ENCODE peak calls at places on chromosomes 12 and 14, in four cellular contexts. One of them, this sample, is unnamed.

GRCh38 chr12:15522574-15523187 is 200.4 kb downstream of the PTPRO start:
- DNase-seq in NCI-H2081: peak; percentile 64
- DNase-seq in AML-193: peak; percentile 77
- DNase-seq in cerebellar cortex: peak; percentile 41
- DNase-seq in this sample: peak; percentile 1

GRCh38 chr12:108679282-108679681 is 45.6 kb upstream of the SELPLG start:
- DNase-seq in cerebellar cortex: no peak
- DNase-seq in NCI-H2081: no peak
- DNase-seq in AML-193: no peak
- DNase-seq in this sample: no peak

GRCh38 chr12:8637244-8637643 is 24.6 kb upstream of the AICDA start:
- DNase-seq in NCI-H2081: no peak
- DNase-seq in cerebellar cortex: no peak
- DNase-seq in AML-193: no peak
- DNase-seq in this sample: no peak

GRCh38 chr12:89346741-89347324 is 5.5 kb downstream of the DUSP6 start:
- DNase-seq in AML-193: peak; percentile 93
- DNase-seq in cerebellar cortex: peak; percentile 62
- DNase-seq in NCI-H2081: no peak
- DNase-seq in this sample: peak; percentile 95

GRCh38 chr12:65308001-65308400 is 29.5 kb downstream of the MSRB3 start:
- DNase-seq in AML-193: peak; percentile 24
- DNase-seq in NCI-H2081: no peak
- DNase-seq in cerebellar cortex: peak; percentile 41
- DNase-seq in this sample: no peak

GRCh38 chr14:53038629-53039028 is 87.8 kb upstream of the FERMT2 start:
- DNase-seq in AML-193: no peak
- DNase-seq in cerebellar cortex: no peak
- DNase-seq in NCI-H2081: no peak
- DNase-seq in this sample: no peak

GRCh38 chr14:35944847-35945246 is 118.7 kb downstream of the BRMS1L start:
- DNase-seq in AML-193: no peak
- DNase-seq in NCI-H2081: no peak
- DNase-seq in cerebellar cortex: peak; percentile 7
- DNase-seq in this sample: peak; percentile 30

GRCh38 chr14:45905672-45906071 is 652.7 kb upstream of the MIS18BP1 start:
- DNase-seq in cerebellar cortex: no peak
- DNase-seq in AML-193: no peak
- DNase-seq in NCI-H2081: no peak
- DNase-seq in this sample: no peak

GRCh38 chr12:19002192-19002591 is 127.3 kb upstream of the PLEKHA5 start:
- DNase-seq in AML-193: no peak
- DNase-seq in cerebellar cortex: no peak
- DNase-seq in NCI-H2081: no peak
- DNase-seq in this sample: no peak

GRCh38 chr14:76106188-76106587 is 45.5 kb upstream of the GPATCH2L start:
- DNase-seq in cerebellar cortex: no peak
- DNase-seq in AML-193: no peak
- DNase-seq in NCI-H2081: no peak
- DNase-seq in this sample: no peak

This sample was measured in SHP77 treated with DMSO at 0.1 percent for 48 hours.